ENCODE peak calls at places on chromosomes 13 and 19, in six cellular contexts. C, I, B, P, H and S are unnamed samples. For H3K27me3 and H3K4me1, the result is how much of the 10 kb centered on the place peaks cover.

GRCh38 chr13:93227280-93227905 is 786 bp downstream of the GPC6 start:
- DNase-seq in C (peak), I (peak), B (no peak), P (no peak), H (peak), S (no peak)

GRCh38 chr13:39144941-39145533 is 106.8 kb downstream of the NHLRC3 start:
- DNase-seq in C (peak), I (peak), B (peak), P (peak), H (peak), S (peak)

GRCh38 chr19:55676384-55676783 is 1.4 kb downstream of the EPN1 start:
- DNase-seq in C (no peak), I (no peak), B (no peak), P (no peak), H (peak), S (no peak)

GRCh38 chr13:30395192-30396158 is 26.8 kb upstream of the UBE2L5 start:
- DNase-seq in C (peak), I (peak), B (peak), P (peak), H (peak), S (peak)

GRCh38 chr13:50646070-50646469 is 197.4 kb downstream of the DLEU7 start:
- DNase-seq in C (no peak), I (no peak), B (no peak), P (no peak), H (no peak), S (no peak)

GRCh38 chr13:48727252-48728011 is 73.7 kb downstream of the CYSLTR2 start:
- DNase-seq in C (no peak), I (no peak), B (peak), P (no peak), H (peak), S (peak)

GRCh38 chr13:35923347-35923746 is 207.8 kb downstream of the DCLK1 start:
- DNase-seq in C (no peak), I (no peak), B (peak), P (no peak), H (peak), S (no peak)

GRCh38 chr13:29607465-29607864 is 12.0 kb upstream of the SLC7A1 start:
- DNase-seq in C (no peak), I (no peak), B (no peak), P (no peak), H (no peak), S (no peak)

GRCh38 chr13:76884571-76885202 is 1.5 kb downstream of the KCTD12 start:
- DNase-seq in C (no peak), I (no peak), B (no peak), P (peak), H (peak), S (peak)

GRCh38 chr19:27833031-27833430 is 1379.9 kb downstream of the UQCRFS1 start:
- DNase-seq in C (no peak), I (no peak), B (no peak), P (no peak), H (no peak), S (no peak)

GRCh38 chr19:55643003-55643732 is at the start of gene ZNF581:
- DNase-seq in C (peak), I (peak), B (peak), P (peak), H (peak), S (peak)

GRCh38 chr13:33194820-33195692 is 90.5 kb downstream of the STARD13 start:
- DNase-seq in C (no peak), I (no peak), B (no peak), P (peak), H (peak), S (peak)

GRCh38 chr13:78603240-78603947 is at the start of gene POU4F1:
- DNase-seq in C (no peak), I (peak), B (peak), P (no peak), H (peak), S (no peak)

GRCh38 chr19:33437351-33438015 is 64.0 kb downstream of the CEBPG start:
- DNase-seq in C (no peak), I (no peak), B (peak), P (no peak), H (no peak), S (no peak)

GRCh38 chr19:50835103-50835784 is 1.9 kb upstream of the KLK15 start:
- DNase-seq in C (no peak), I (peak), B (no peak), P (no peak), H (peak), S (no peak)

GRCh38 chr19:48379058-48379457 is 12.3 kb downstream of the KDELR1 start:
- DNase-seq in C (no peak), I (no peak), B (no peak), P (no peak), H (no peak), S (no peak)

GRCh38 chr13:33052446-33052845 is 36.2 kb downstream of the KL start:
- DNase-seq in C (no peak), I (no peak), B (no peak), P (no peak), H (peak), S (no peak)

GRCh38 chr13:21120191-21120590 is 56.2 kb downstream of the SKA3 start:
- DNase-seq in C (no peak), I (no peak), B (no peak), P (no peak), H (no peak), S (no peak)

GRCh38 chr13:41454170-41454569 is 3.2 kb upstream of the RGCC start:
- DNase-seq in C (no peak), I (no peak), B (no peak), P (no peak), H (no peak), S (no peak)

GRCh38 chr13:40438999-40439797 is 227.2 kb downstream of the FOXO1 start:
- DNase-seq in C (no peak), I (no peak), B (no peak), P (peak), H (peak), S (peak)

GRCh38 chr19:47158879-47159509 is 28.4 kb downstream of the SAE1 start:
- DNase-seq in C (no peak), I (no peak), B (no peak), P (no peak), H (peak), S (no peak)

GRCh38 chr19:45215391-45216191 is 29.6 kb downstream of the EXOC3L2 start:
- DNase-seq in C (no peak), I (peak), B (no peak), P (no peak), H (no peak), S (peak)

GRCh38 chr19:13055213-13056051 is 47.2 kb downstream of the LYL1 start:
- DNase-seq in C (peak), I (peak), B (peak), P (peak), H (peak), S (peak)

GRCh38 chr19:14248578-14249011 is 42.6 kb upstream of the ADGRL1 start:
- DNase-seq in C (no peak), I (peak), B (peak), P (peak), H (peak), S (peak)

GRCh38 chr19:34235425-34235940 is 18.9 kb upstream of the GARRE1 start:
- DNase-seq in C (no peak), I (no peak), B (no peak), P (no peak), H (no peak), S (no peak)

GRCh38 chr19:49570138-49570856 is 10.1 kb downstream of the NOSIP start:
- DNase-seq in C (no peak), I (peak), B (no peak), P (peak), H (peak), S (peak)

GRCh38 chr13:45206340-45206739 is 5.5 kb upstream of the KCTD4 start:
- DNase-seq in C (no peak), I (no peak), B (no peak), P (no peak), H (peak), S (no peak)

GRCh38 chr13:27977476-27978300 is 8.6 kb upstream of the CDX2 start:
- DNase-seq in C (peak), I (no peak), B (no peak), P (no peak), H (no peak), S (no peak)

GRCh38 chr13:100517706-100518105 is 70.9 kb downstream of the GGACT start:
- DNase-seq in C (no peak), I (no peak), B (no peak), P (no peak), H (no peak), S (no peak)

GRCh38 chr13:37869506-37869755 is 141 bp downstream of the TRPC4 start:
- DNase-seq in C (no peak), I (no peak), B (no peak), P (no peak), H (no peak), S (no peak)

GRCh38 chr19:39508629-39509028 is 6.3 kb upstream of the SELENOV start:
- DNase-seq in C (no peak), I (no peak), B (no peak), P (no peak), H (no peak), S (no peak)
- H3K27me3 ChIP-seq in C (under half), I (under half), B (half or more), P (under half), H (under half), S (under half)

DNA sequence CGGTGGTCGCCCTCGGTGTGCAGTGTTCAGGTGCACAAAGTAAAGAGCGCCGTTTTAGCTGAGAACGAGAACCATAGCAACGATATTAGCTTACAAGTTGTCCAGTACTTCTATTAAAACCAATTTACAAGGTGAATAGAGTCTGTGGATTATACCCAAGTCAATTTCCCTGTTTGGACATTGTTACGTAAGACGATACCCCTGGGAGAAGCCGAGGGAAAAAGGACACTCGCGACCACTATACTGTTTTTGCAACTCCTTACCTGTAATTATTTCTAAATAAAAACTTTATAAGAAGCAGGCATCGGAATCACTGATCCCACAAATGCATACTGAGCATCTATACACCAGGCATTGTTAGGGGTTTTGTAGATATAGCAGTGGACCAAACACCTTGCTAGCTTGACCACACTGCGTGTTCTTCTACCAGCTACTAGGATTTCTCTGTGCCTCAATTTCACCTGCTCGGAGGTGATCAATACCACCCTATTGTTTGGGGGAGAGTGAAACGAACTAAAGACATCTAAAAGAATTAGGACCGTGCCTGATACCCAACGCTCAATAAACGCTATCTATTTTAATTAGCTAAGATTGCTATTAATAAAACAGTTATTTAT is 488 bp upstream of the EEF2 start:
- DNase-seq in C (no peak), I (no peak), B (no peak), P (no peak), H (no peak), S (no peak)
- H3K4me1 ChIP-seq in C (half or more), I (under half), B (half or more), P (half or more), H (under half), S (under half)

GRCh38 chr19:31499826-31500539 is 150.7 kb upstream of the TSHZ3 start:
- DNase-seq in C (no peak), I (no peak), B (no peak), P (no peak), H (no peak), S (no peak)
- TF ChIP-seq CTCF in C (no peak), I (no peak), B (no peak), P (no peak), H (no peak), S (no peak)

DNA sequence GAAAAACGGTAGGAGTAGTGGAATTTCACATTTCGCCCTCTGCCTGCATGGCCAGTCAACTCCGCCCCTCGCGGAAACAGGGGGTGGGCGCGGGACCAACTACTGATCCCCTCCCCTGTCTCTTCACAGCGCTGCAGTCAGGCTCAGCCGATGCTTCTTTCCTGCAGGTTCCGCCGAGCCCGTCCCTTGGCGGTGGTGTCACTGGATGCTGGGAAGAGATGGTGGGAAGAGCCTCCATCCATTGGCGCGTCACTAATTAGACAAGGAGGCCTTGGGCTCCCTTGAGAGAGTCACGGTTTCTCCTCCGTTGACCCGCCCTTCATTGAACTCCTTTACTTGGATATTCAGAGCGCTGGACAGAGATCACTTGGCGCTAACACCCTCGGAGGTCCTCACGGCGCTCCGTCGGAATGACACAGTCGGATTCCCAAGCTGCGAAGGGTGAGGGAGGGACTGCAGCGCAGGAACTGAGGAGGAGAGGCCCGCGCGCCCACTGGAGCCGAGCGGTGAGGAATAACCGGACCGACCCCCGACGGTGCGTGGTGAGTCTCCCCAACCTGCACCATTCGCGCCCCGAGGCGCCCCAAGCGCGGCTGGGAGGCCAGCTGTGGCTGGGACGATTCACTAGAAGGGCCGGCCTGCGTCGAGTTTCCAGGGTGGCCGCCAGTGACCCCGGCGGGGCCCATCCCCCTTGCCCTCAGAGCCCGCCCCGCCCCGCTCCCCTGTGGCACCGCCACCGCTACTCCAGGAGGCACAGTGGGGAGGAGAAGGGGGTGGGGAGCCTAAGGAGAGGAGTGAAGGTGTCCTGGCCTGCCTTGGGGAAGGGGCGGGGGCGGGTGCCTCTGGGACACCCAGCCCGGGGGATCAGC is 11.2 kb upstream of the CEACAM21 start:
- DNase-seq in C (no peak), I (no peak), B (no peak), P (no peak), H (no peak), S (no peak)
- H3K27me3 ChIP-seq in C (under half), I (under half), B (half or more), P (under half), H (under half), S (under half)

GRCh38 chr19:17076539-17076919 is 952 bp downstream of the MYO9B start:
- DNase-seq in C (no peak), I (no peak), B (no peak), P (no peak), H (no peak), S (no peak)

GRCh38 chr19:17074628-17075034 is 621 bp downstream of the HAUS8 start:
- DNase-seq in C (no peak), I (no peak), B (no peak), P (no peak), H (no peak), S (no peak)

GRCh38 chr19:17075860-17076538 is 422 bp downstream of the MYO9B start:
- DNase-seq in C (no peak), I (peak), B (peak), P (no peak), H (peak), S (peak)

GRCh38 chr19:17073869-17074627 is 1.2 kb downstream of the HAUS8 start:
- DNase-seq in C (no peak), I (no peak), B (no peak), P (no peak), H (no peak), S (no peak)

DNA sequence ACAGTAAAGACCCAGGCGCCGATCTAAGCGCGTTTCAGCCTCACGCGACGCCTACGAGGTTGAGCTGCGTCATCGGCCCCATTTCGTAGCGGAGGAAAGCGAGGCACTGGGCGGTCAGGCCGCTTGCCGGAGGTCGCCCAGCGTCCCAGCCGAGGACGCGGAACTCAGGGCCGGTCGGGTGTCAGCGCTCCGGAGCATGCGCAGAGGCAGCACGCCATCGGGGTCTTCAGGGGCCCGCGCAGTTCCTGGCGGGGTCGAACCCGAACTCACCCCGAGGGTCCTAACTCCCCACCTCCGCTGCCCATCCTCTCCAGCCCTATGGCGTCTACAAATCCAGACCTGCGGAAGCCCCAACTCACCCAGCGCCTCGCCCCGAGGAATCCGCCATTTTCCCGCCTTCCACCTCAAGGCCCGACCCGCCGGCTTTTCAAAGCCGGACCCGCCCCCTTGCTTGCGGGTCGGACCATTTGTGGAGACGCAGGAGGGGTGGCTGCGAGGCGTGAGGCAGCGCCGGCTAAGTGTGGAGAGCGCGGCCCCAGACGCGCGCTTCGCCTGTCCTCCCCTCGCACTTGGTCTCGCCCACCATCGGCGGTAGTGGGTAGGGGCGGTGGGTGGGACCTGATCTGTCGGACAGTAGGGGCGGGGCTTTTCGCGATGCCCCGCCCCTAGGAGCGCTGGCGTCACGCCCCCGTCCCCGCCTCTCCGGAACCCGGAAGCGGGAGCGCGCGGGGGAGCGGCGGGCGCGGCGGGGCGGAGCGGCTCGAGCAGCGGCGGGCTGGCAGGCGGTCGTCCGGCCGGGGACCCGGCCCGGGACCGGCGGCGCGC is at the start of the genes HAUS8 and MYO9B:
- DNase-seq in C (peak), I (peak), B (peak), P (peak), H (peak), S (peak)
- H3K4me1 ChIP-seq in C (half or more), I (under half), B (half or more), P (half or more), H (under half), S (under half)

GRCh38 chr19:3769494-3769893 is 2.5 kb downstream of the RAX2 start:
- DNase-seq in C (no peak), I (no peak), B (no peak), P (no peak), H (no peak), S (no peak)
- TF ChIP-seq CTCF in C (no peak), I (no peak), B (no peak), P (no peak), H (no peak), S (no peak)

DNA sequence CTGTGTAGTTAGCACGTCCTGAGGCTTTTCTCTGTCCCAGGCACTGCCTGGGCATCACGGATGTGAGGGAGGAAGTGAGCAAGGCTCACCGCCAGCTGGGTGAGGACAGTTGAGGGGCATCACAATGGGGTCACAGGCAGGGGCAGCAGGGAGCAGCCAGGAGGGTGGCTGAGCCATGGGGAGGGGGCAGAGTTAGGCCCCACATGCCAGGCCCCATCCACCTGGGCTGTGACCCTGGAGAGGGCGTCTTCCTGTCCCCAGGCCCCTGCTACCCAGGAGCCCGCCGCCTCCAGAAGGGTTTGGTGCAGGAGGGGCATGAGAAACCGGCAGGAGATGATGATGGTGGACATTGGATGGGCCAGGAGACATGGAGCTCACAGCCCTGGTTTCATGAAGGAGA is 56.8 kb upstream of the F7 start:
- DNase-seq in C (no peak), I (no peak), B (no peak), P (no peak), H (no peak), S (no peak)
- H3K27me3 ChIP-seq in C (under half), I (under half), B (under half), P (under half), H (under half), S (under half)

GRCh38 chr19:54448037-54448773 is 794 bp upstream of the LENG8 start:
- DNase-seq in C (no peak), I (peak), B (peak), P (peak), H (peak), S (peak)
- H3K4me1 ChIP-seq in C (under half), I (under half), B (half or more), P (half or more), H (under half), S (under half)